ENCODE peak calls at places on chromosomes 12 and 14, in nine cellular contexts. K is neural crest cell; J is CD4-positive, alpha-beta T cell; O is right atrium auricular region; Z is GM10248; S is WTC11; H is GM12865; T is dorsolateral prefrontal cortex; F is ovary. P is an unnamed sample.

GRCh38 chr12:132173135-132174014 is 29.1 kb downstream of the NOC4L start:
- DNase-seq in Z (no peak), S (no peak), J (no peak), F (no peak), H (peak), K (no peak), T (no peak), O (no peak), P (no peak)

GRCh38 chr14:105240811-105241576 is 7.3 kb upstream of the BTBD6 start:
- DNase-seq in K (no peak), Z (no peak), S (no peak), F (no peak), J (no peak), H (no peak), T (no peak), O (no peak), P (no peak)

GRCh38 chr14:50347521-50347920 is 35.4 kb downstream of the DMAC2L start:
- DNase-seq in O (no peak), J (no peak), H (no peak), T (no peak), F (no peak), Z (no peak), K (no peak), S (no peak), P (no peak)

GRCh38 chr12:96143392-96143791 is 50.8 kb upstream of the ELK3 start:
- DNase-seq in S (no peak), J (no peak), H (no peak), K (no peak), O (no peak), Z (no peak), F (no peak), T (no peak), P (no peak)

GRCh38 chr12:19574606-19575005 is 135.3 kb downstream of the AEBP2 start:
- DNase-seq in K (no peak), O (no peak), Z (no peak), F (no peak), H (peak), J (no peak), T (no peak), S (no peak), P (no peak)

GRCh38 chr12:111574797-111575443 is 24.2 kb downstream of the ATXN2 start:
- DNase-seq in J (no peak), F (no peak), Z (no peak), S (no peak), T (no peak), O (no peak), K (no peak), H (no peak), P (no peak)

GRCh38 chr12:14927267-14927666 is 11.1 kb downstream of the ERP27 start:
- DNase-seq in J (no peak), K (no peak), Z (no peak), O (no peak), F (no peak), H (no peak), T (no peak), S (no peak), P (no peak)

GRCh38 chr12:104602426-104602825 is 145.7 kb downstream of the CHST11 start:
- DNase-seq in J (no peak), H (no peak), F (no peak), Z (no peak), K (no peak), S (no peak), O (no peak), T (no peak), P (no peak)

GRCh38 chr14:76510255-76510654 is 134.3 kb downstream of the ESRRB start:
- DNase-seq in K (no peak), J (no peak), H (no peak), S (no peak), Z (no peak), O (no peak), F (no peak), T (no peak), P (no peak)

GRCh38 chr12:118376089-118377004 is at the start of gene SUDS3:
- DNase-seq in T (peak), O (peak), F (peak), J (peak), S (peak), K (peak), H (peak), Z (peak), P (peak)

GRCh38 chr12:28390716-28391452 is 200.6 kb downstream of the CCDC91 start:
- DNase-seq in F (no peak), S (no peak), K (no peak), O (no peak), J (no peak), T (no peak), H (no peak), Z (no peak), P (no peak)

GRCh38 chr12:60100852-60101251 is 505.0 kb downstream of the SLC16A7 start:
- DNase-seq in H (no peak), T (no peak), O (no peak), K (no peak), J (no peak), S (no peak), F (no peak), Z (no peak), P (no peak)

GRCh38 chr12:88578274-88578673 is 2.0 kb downstream of the KITLG start:
- DNase-seq in K (peak), Z (no peak), O (no peak), H (no peak), J (no peak), S (no peak), F (no peak), T (no peak), P (no peak)

GRCh38 chr12:42886160-42886559 is 296.6 kb upstream of the PRICKLE1 start:
- DNase-seq in F (no peak), T (no peak), J (no peak), S (no peak), Z (no peak), K (no peak), H (no peak), O (no peak), P (no peak)

GRCh38 chr12:43655586-43655985 is 103.0 kb downstream of the PUS7L start:
- DNase-seq in F (no peak), H (no peak), S (no peak), Z (no peak), O (no peak), J (no peak), T (no peak), K (no peak), P (no peak)

GRCh38 chr12:81077329-81077685 is 572 bp upstream of the ACSS3 start:
- DNase-seq in Z (no peak), T (no peak), O (no peak), F (peak), S (peak), K (no peak), J (no peak), H (no peak), P (no peak)

GRCh38 chr12:64701283-64701682 is 57.9 kb downstream of the GNS start:
- DNase-seq in S (no peak), K (no peak), J (no peak), Z (no peak), O (no peak), T (no peak), F (no peak), H (no peak), P (no peak)

GRCh38 chr12:31712877-31713276 is 15.9 kb downstream of the AMN1 start:
- DNase-seq in J (no peak), O (no peak), K (no peak), F (no peak), H (no peak), Z (no peak), T (no peak), S (no peak), P (no peak)

GRCh38 chr14:72755766-72756165 is 138.1 kb downstream of the DPF3 start:
- DNase-seq in K (no peak), Z (no peak), S (no peak), H (no peak), J (no peak), F (no peak), O (no peak), T (no peak), P (no peak)

GRCh38 chr12:93125126-93125525 is 196.0 kb upstream of the EEA1 start:
- DNase-seq in H (no peak), O (no peak), T (no peak), K (no peak), Z (no peak), J (no peak), S (no peak), F (no peak), P (no peak)

GRCh38 chr12:118544569-118544968 is 168.2 kb downstream of the SUDS3 start:
- DNase-seq in K (no peak), Z (no peak), S (no peak), H (no peak), J (no peak), T (no peak), O (no peak), F (no peak), P (no peak)

GRCh38 chr12:122087431-122088180 is 9.1 kb downstream of the MLXIP start:
- DNase-seq in T (no peak), J (no peak), Z (no peak), H (no peak), S (no peak), F (no peak), K (no peak), O (no peak), P (no peak)

DNA sequence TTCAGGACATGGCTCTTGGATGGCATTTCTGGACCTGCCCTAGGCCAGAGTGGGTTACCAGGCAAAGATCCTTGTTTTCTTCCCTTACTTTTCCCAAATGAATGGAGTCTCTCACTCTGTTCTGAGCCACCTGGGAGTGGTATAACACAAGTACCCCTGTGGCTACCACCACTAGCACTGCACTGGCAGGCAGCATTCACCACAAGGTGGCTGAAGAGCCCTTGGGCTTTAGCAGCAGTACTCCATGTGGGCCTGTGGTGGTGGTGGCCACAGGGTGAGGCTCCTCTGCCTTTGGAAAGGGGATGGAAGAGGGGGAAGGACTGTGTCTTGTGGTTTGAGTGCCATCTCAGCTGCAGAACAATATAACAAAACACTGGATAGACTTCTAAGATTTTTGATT is 38.0 kb upstream of the LMNTD1 start:
- DNase-seq in F (no peak), T (no peak), K (no peak), S (peak), H (no peak), J (no peak), Z (no peak), O (no peak), P (no peak)
- TF ChIP-seq CTCF in F (no peak), T (peak), K (no peak), S (no peak), H (no peak), J (no peak), Z (no peak), O (no peak), P (peak)

GRCh38 chr12:79689477-79690155 is 1.1 kb downstream of the PAWR start:
- DNase-seq in S (peak), T (no peak), F (peak), J (peak), O (no peak), K (peak), H (peak), Z (peak), P (peak)
- TF ChIP-seq CTCF in S (no peak), T (no peak), F (no peak), J (no peak), O (peak), K (no peak), H (no peak), Z (no peak), P (no peak)

GRCh38 chr12:114662512-114663177 is 21.3 kb downstream of the TBX3 start:
- DNase-seq in F (peak), S (peak), O (peak), H (peak), J (peak), T (peak), K (peak), Z (no peak), P (peak)
- TF ChIP-seq CTCF in F (peak), S (peak), O (peak), H (peak), J (peak), T (peak), K (peak), Z (peak), P (peak)

GRCh38 chr12:2543801-2544200 is 251.0 kb upstream of the FKBP4 start:
- DNase-seq in S (no peak), T (no peak), K (no peak), J (no peak), F (no peak), O (no peak), Z (no peak), H (peak), P (no peak)
- TF ChIP-seq CTCF in S (no peak), T (no peak), K (no peak), J (no peak), F (no peak), O (no peak), Z (no peak), H (no peak), P (no peak)

DNA sequence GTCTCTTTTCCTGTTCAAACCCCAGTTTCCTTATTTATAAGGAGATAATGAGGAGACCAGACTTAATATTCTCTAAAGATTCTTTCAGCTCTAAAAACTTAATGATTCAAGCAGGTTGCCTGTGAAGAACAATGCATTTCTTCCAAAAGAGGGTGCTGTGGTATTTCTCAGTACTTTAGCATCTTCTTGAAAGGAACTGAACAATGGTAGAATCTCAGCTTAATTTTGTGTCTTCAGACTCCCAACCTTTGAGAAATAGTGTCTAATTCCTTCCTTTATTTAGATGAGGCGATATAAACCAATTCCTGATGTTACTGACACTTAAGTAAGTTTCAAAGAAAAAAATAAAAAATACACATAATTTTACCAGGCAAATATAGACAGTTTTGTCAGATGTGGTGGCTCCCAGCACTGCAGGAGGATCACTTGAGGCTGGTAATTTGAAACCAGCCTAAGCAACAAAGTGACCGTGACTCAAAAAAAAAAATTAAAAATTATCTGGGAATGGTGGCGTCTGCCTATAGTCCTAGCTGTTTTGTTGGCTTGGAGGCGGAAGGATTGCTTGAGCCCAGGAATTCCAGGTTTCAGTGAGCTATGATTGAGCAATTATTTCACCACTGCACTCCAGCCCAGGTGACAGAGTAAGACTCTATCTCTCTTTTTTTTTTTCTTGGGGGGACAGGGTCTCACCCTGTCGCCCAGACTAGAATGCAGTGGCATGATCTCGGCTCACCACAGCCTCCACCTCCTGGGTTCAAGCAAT is 76.9 kb upstream of the PSMA6 start:
- DNase-seq in J (no peak), H (peak), K (no peak), S (no peak), O (no peak), T (no peak), F (no peak), Z (peak), P (no peak)
- TF ChIP-seq CTCF in J (no peak), H (no peak), K (peak), S (no peak), O (peak), T (peak), F (peak), Z (peak), P (peak)

DNA sequence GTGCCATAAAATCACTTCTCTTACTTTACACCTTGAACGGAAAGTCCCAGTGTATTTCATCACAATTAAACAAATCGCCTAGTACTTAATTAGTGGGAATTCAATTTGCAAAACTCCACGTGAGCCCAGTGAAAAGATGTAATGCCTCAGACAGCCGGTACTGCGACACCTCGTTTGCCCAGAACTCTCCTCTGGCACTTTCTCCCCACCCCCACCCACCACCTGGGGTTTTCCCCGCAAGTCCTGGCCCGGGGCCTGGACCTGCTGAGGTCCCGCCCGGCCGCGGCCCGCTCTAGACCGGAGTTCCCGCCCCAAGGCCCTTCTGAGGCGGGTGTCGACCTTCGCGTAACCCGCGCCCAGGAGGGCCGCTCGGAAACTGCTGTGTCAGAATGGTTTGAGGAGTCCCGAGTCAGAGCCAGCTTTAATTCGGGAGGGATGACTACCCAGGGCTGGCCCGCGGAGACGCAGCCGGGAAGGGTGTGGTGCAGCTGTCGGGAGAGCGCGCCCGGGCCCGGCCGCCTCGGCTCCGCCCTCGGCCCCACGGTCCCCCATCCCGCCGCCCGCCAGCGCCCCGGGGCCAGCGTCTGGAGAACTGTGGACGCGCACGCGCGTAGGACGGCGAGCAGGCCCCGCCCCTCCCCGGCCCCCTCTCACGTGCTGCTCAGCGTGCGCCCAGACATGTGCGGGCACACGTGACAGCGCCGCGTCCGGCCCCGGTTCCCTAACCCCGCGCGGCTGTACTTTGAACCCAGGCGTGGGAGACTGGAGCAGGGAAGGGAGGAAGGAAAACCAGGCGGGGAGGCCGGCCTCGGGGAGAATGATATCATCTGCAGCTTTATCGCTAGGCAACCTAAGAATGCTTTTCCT is 10.8 kb downstream of the BHLHE41 start:
- DNase-seq in J (peak), S (peak), T (peak), F (peak), K (peak), H (peak), O (peak), Z (peak), P (peak)
- TF ChIP-seq CTCF in J (no peak), S (no peak), T (peak), F (no peak), K (peak), H (peak), O (peak), Z (no peak), P (peak)